ENCODE peak calls at places on chromosomes 3 and 15, in six cellular contexts. B is neuronal stem cell, L is IMR-90, O is trophoblast cell, T is H1, G is H9. J is an unnamed sample.

GRCh38 chr3:18126772-18127171 is 298.4 kb downstream of the SATB1 start:
- DNase-seq in O (no peak), L (no peak), G (no peak), T (no peak), B (no peak), J (no peak)

GRCh38 chr3:150469031-150469930 is 61.2 kb downstream of the TSC22D2 start:
- DNase-seq in O (peak), G (peak), T (peak), L (peak), B (no peak), J (peak)

GRCh38 chr15:62649793-62650420 is 392.6 kb upstream of the TPM1 start:
- DNase-seq in L (peak), T (no peak), G (no peak), O (no peak), B (no peak), J (no peak)

GRCh38 chr3:126266291-126266840 is 86.0 kb upstream of the ALDH1L1 start:
- DNase-seq in B (no peak), L (peak), G (no peak), O (no peak), T (no peak), J (peak)

GRCh38 chr15:38486946-38487345 is 33.0 kb downstream of the FAM98B start:
- DNase-seq in B (no peak), L (peak), G (no peak), T (no peak), O (no peak), J (no peak)

GRCh38 chr3:138946554-138947302 is at the start of the genes FOXL2 and FOXL2NB:
- DNase-seq in G (peak), T (no peak), L (peak), B (peak), O (peak), J (peak)

GRCh38 chr3:182925944-182926337 is 54.4 kb downstream of the DCUN1D1 start:
- DNase-seq in G (no peak), B (no peak), T (no peak), L (no peak), O (no peak), J (no peak)

GRCh38 chr15:23648920-23649515 is 1.4 kb upstream of the MAGEL2 start:
- DNase-seq in O (no peak), B (peak), G (no peak), T (no peak), L (no peak), J (peak)

GRCh38 chr3:133763797-133764734 is 17.9 kb downstream of the TF start:
- DNase-seq in T (no peak), G (no peak), L (no peak), O (no peak), B (no peak), J (peak)

GRCh38 chr3:194219826-194220407 is 84.0 kb downstream of the HES1 start:
- DNase-seq in L (no peak), B (no peak), G (no peak), T (no peak), O (no peak), J (no peak)
- H3K14ac ChIP-seq in L (no peak), B (peak), G (no peak), T (no peak), O (no peak), J (no peak)

DNA sequence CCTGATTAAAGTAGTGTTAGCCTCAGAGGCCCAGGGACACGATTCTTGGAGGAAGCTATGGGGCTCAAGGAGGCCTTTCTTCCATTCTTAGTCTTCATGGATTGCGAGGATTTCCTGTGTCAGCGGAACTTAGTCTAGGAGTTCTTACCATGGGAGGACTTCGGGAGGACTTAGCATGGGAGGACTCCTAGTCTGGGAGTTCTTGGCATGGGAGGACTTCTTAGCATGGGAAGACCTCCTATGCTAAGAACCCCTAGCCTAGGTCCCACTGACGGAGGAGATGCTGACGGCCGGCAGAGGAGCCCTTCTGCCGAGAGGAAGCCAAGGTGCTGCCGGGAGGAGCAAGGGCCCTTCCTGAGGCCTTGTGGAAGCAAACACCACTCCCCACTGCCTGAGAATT is 35.6 kb upstream of the LDHAL6B start:
- DNase-seq in B (no peak), T (no peak), O (no peak), L (no peak), G (no peak), J (no peak)
- H3K9ac ChIP-seq in B (no peak), T (no peak), O (no peak), L (no peak), G (no peak), J (peak)

GRCh38 chr15:93050648-93051047 is 38.4 kb downstream of the RGMA start:
- DNase-seq in G (no peak), B (no peak), L (no peak), O (no peak), T (no peak), J (no peak)

GRCh38 chr15:93051236-93052089 is 37.5 kb downstream of the RGMA start:
- DNase-seq in L (no peak), G (no peak), O (no peak), T (no peak), B (no peak), J (no peak)

GRCh38 chr15:93055211-93055763 is 33.7 kb downstream of the RGMA start:
- DNase-seq in T (no peak), O (no peak), B (no peak), L (no peak), G (no peak), J (no peak)

GRCh38 chr15:93049914-93050534 is 39.0 kb downstream of the RGMA start:
- DNase-seq in G (no peak), T (no peak), O (no peak), B (no peak), L (no peak), J (no peak)

GRCh38 chr15:93052090-93052892 is 36.7 kb downstream of the RGMA start:
- DNase-seq in O (no peak), B (no peak), T (no peak), G (no peak), L (no peak), J (no peak)
- H3K14ac ChIP-seq in O (no peak), B (peak), T (no peak), G (no peak), L (no peak), J (no peak)

DNA sequence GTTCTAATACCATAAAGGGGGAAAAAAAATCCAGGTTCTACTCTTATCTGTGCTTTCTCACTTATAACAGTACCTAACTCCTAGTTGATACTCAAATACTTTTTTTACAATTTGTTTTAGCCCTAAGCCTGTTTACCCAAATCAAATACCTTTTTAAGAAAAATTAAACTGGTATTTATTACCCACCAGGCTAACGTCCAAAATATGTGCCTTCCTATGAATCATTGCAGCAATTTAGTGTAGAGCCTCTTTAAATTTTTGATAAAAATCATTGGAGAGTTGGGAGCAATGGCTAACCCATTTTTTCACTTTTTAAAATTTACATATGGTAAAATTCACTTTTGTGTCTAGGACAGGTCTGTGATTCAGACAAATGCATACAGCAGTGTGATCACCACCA is 27.9 kb downstream of the FILIP1L start:
- DNase-seq in T (no peak), L (no peak), G (no peak), B (no peak), O (no peak), J (no peak)
- H3K9ac ChIP-seq in T (no peak), L (no peak), G (no peak), B (no peak), O (no peak), J (peak)